ENCODE peak calls at places on chromosomes 11 and 22, in four cellular contexts. Q is endothelial cell of umbilical vein, R is MM.1S, B is mammary epithelial cell. P is an unnamed sample.
A peak's percentile ranks its signal among the peaks of the same experiment; 100 is the strongest.

GRCh38 chr11:16759857-16760256 is 21.4 kb downstream of the C11orf58 start:
- DNase-seq in R (no peak), Q (peak; percentile 75), B (no peak), P (no peak)

GRCh38 chr11:50030193-50030592 is 2.5 kb upstream of the OR4C45 start:
- DNase-seq in B (no peak), Q (no peak), R (no peak), P (no peak)

GRCh38 chr11:31110825-31111224 is 258.7 kb downstream of the DCDC1 start:
- DNase-seq in R (no peak), Q (no peak), B (no peak), P (peak; percentile 92)

GRCh38 chr11:8332196-8332595 is 68.5 kb upstream of the LMO1 start:
- DNase-seq in R (no peak), Q (no peak), B (no peak), P (no peak)

GRCh38 chr22:17217179-17217578 is 2.1 kb downstream of the ADA2 start:
- DNase-seq in B (no peak), R (peak; percentile 71), Q (no peak), P (peak; percentile 50)

GRCh38 chr22:17581056-17581455 is 17.8 kb downstream of the SLC25A18 start:
- DNase-seq in R (no peak), Q (no peak), B (no peak), P (no peak)

GRCh38 chr11:28770806-28771205 is 662.6 kb downstream of the METTL15 start:
- DNase-seq in R (no peak), Q (no peak), B (no peak), P (no peak)

GRCh38 chr11:33867566-33867965 is 24.3 kb downstream of the LMO2 start:
- DNase-seq in R (no peak), Q (no peak), B (no peak), P (no peak)

GRCh38 chr11:13033760-13034533 is 24.8 kb downstream of the RASSF10 start:
- DNase-seq in Q (no peak), B (no peak), R (no peak), P (no peak)

DNA sequence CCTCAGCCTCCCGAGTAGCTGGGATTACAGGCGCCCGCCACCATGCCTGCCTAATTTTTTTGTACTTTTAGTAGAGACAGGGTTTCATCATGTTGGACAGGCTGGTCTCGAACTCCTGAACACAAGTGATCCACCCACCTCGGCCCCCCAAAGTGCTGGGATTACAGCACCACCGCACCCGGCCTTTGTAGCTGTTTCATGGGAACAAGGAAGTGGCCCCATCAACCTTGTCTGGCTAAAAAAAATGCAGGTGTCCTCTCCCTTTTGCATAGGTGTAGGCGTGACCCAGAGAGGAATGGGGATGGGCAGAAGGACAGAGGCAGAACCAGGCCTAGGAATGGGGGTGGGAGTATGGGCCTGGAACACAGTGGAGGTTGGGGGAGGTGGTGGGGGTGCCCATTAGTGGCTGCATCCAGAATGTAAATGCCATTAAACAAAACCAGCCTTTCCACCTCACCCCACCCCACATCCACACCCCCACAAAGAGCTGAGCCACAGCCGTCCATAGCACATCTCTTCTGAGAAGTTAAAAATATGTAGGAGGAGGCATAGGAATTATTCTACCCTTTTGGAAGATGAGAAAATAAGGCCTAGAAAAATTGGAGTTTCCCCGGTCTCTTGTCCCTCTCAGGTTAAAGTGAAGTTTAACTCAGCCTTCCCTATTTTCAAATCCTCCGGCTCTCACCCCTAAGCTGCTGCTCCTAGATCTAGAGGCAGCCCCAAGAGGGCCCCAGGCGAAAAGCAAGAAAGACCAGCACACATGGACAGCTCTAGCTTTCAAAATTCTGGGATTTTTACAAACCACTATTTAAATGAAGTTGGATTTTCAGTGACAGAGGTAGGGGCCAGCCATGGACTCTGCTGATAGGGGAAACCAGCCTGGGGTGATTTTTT is 22.7 kb upstream of the SCGB1A1 start:
- DNase-seq in R (no peak), Q (no peak), B (no peak), P (no peak)
- H3K27ac ChIP-seq in R (no peak overlapping the region), Q (no peak overlapping the region), B (no peak overlapping the region), P (no peak overlapping the region)

GRCh38 chr11:11996321-11997174 is 11.9 kb downstream of the DKK3 start:
- DNase-seq in R (no peak), B (peak; percentile 36), Q (no peak), P (no peak)
- TF ChIP-seq EZH2 in R (no peak), B (no peak), Q (no peak), P (no peak)

GRCh38 chr11:126989942-126990715 is 10.4 kb downstream of the KIRREL3 start:
- DNase-seq in R (peak; percentile 61), Q (peak; percentile 35), B (peak; percentile 53), P (peak; percentile 83)

GRCh38 chr11:126992804-126993111 is 7.8 kb downstream of the KIRREL3 start:
- DNase-seq in R (no peak), Q (no peak), B (peak; percentile 50), P (no peak)

GRCh38 chr11:126991596-126991995 is 9.0 kb downstream of the KIRREL3 start:
- DNase-seq in B (peak; percentile 71), R (no peak), Q (no peak), P (no peak)

GRCh38 chr11:126992065-126992803 is 8.3 kb downstream of the KIRREL3 start:
- DNase-seq in R (no peak), B (peak; percentile 93), Q (no peak), P (no peak)

DNA sequence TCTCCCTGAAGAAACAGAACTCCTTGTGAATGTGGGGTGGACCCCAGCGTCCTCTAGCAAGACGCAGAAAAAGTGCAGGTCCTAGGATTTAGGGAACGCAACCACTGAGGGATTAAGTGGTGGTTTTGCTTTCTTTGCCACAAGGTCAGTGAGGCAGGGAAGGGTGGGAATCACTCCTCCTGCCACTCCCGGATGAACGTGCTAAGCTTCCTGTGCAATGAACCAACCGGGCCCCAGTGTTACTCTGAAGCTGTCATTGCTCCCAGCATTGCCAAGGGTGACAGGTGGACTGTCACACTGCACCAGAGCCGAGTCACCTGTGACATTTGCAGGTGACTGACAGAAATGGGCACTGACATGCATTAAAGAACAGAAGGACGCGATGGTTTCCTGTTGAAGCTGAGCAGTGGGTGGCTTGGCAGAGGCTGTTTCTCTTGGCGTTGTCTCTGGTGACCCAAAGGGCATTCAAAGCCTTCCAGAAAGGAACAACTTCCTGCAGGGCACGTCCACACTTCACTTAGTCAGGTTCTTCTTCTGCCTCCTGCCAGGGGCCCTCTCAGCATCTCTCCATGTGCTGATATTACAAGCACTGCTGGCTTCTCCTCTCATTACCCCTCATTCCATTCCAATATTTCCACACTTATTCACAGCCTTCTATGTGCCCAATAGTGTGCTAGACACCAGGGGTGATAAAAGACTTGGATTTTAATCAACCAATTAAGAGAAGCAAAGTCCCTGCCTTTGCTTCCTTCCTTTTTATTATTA is 9.7 kb downstream of the KIRREL3 start:
- DNase-seq in Q (no peak), B (no peak), R (no peak), P (no peak)
- TF ChIP-seq CTCF in Q (no peak), B (no peak), R (no peak), P (peak; percentile 18)

GRCh38 chr11:704189-704798 is 1.7 kb upstream of the EPS8L2 start:
- DNase-seq in Q (no peak), R (no peak), B (no peak), P (no peak)
- H3K27ac ChIP-seq in Q (no peak overlapping the region), R (no peak overlapping the region), B (no peak overlapping the region), P (no peak overlapping the region)